ENCODE peak calls at places on chromosomes 3 and 15, in ten cellular contexts. U is caudate nucleus; C is DMS153; D is WTC11; P is fibroblast of pulmonary artery; B is iPS-NIHi11; Q is stimulated activated CD4-positive, alpha-beta T cell treated with anti-CD3 and anti-CD28 coated beads, Interleukin-2, amount 100 ng/mL, for 4 hours; K is BJ; I is NCI-H510A treated with DMSO at 0.1 percent for 48 hours; G is GM23248. L is an unnamed sample.

GRCh38 chr3:24763421-24763820 is 268.8 kb upstream of the THRB start:
- DNase-seq in U (no peak), C (no peak), D (no peak), P (no peak), B (no peak), Q (no peak), K (no peak), I (no peak), G (no peak), L (no peak)

GRCh38 chr3:72163809-72164634 is 379.1 kb upstream of the PROK2 start:
- DNase-seq in U (no peak), C (no peak), D (no peak), P (no peak), B (no peak), Q (no peak), K (no peak), I (no peak), G (no peak), L (no peak)

GRCh38 chr3:98778852-98779379 is 15.8 kb downstream of the ST3GAL6 start:
- DNase-seq in U (no peak), C (no peak), D (no peak), P (peak), B (no peak), Q (no peak), K (no peak), I (no peak), G (peak), L (peak)

GRCh38 chr15:62606376-62607164 is 436.0 kb upstream of the TPM1 start:
- DNase-seq in U (no peak), C (no peak), D (no peak), P (peak), B (no peak), Q (no peak), K (peak), I (no peak), G (peak), L (no peak)

GRCh38 chr15:33278816-33279612 is 31.8 kb upstream of the RYR3 start:
- DNase-seq in U (no peak), C (no peak), D (no peak), P (peak), B (peak), Q (no peak), K (peak), I (no peak), G (peak), L (peak)

GRCh38 chr15:89278307-89278706 is 34.5 kb downstream of the FANCI start:
- DNase-seq in U (no peak), C (no peak), D (no peak), P (no peak), B (no peak), Q (no peak), K (no peak), I (no peak), G (peak), L (no peak)

GRCh38 chr15:81480645-81481053 is 106.6 kb upstream of the TMC3 start:
- DNase-seq in U (no peak), C (peak), D (no peak), P (peak), B (peak), Q (peak), K (peak), I (peak), G (peak), L (peak)

GRCh38 chr15:22870865-22871264 is 32.4 kb downstream of the NIPA2 start:
- DNase-seq in U (no peak), C (no peak), D (no peak), P (no peak), B (no peak), Q (no peak), K (no peak), I (no peak), G (no peak), L (no peak)

GRCh38 chr3:178421069-178421468 is 115.2 kb upstream of the KCNMB2 start:
- DNase-seq in U (no peak), C (peak), D (no peak), P (no peak), B (no peak), Q (no peak), K (no peak), I (peak), G (no peak), L (no peak)

GRCh38 chr15:66044837-66045236 is 175.5 kb downstream of the RAB11A start:
- DNase-seq in U (no peak), C (no peak), D (no peak), P (no peak), B (no peak), Q (no peak), K (no peak), I (no peak), G (no peak), L (no peak)

GRCh38 chr3:59559721-59560514 is 510.1 kb upstream of the CFAP20DC start:
- DNase-seq in U (no peak), C (no peak), D (no peak), P (peak), B (no peak), Q (peak), K (peak), I (no peak), G (peak), L (no peak)

GRCh38 chr15:40549894-40550293 is 14.9 kb downstream of the CCDC32 start:
- DNase-seq in U (no peak), C (no peak), D (no peak), P (no peak), B (no peak), Q (no peak), K (no peak), I (no peak), G (no peak), L (no peak)

GRCh38 chr15:31471731-31472430 is 145.2 kb downstream of the KLF13 start:
- DNase-seq in U (no peak), C (no peak), D (no peak), P (peak), B (no peak), Q (no peak), K (peak), I (no peak), G (peak), L (no peak)

GRCh38 chr15:66233487-66234415 is 19.8 kb downstream of the MEGF11 start:
- DNase-seq in U (no peak), C (no peak), D (peak), P (no peak), B (peak), Q (no peak), K (no peak), I (no peak), G (peak), L (no peak)

GRCh38 chr15:42623951-42624350 is 48.5 kb downstream of the STARD9 start:
- DNase-seq in U (no peak), C (no peak), D (no peak), P (no peak), B (no peak), Q (no peak), K (no peak), I (no peak), G (no peak), L (no peak)

GRCh38 chr15:88624156-88624970 is 3.2 kb downstream of the AEN start:
- DNase-seq in U (no peak), C (no peak), D (no peak), P (peak), B (no peak), Q (no peak), K (no peak), I (no peak), G (peak), L (peak)

GRCh38 chr3:23775254-23775909 is 30.4 kb upstream of the UBE2E1 start:
- DNase-seq in U (no peak), C (no peak), D (no peak), P (no peak), B (no peak), Q (no peak), K (no peak), I (no peak), G (no peak), L (no peak)

GRCh38 chr15:50059203-50059772 is 59.7 kb downstream of the ATP8B4 start:
- DNase-seq in U (no peak), C (no peak), D (no peak), P (no peak), B (no peak), Q (no peak), K (no peak), I (peak), G (no peak), L (no peak)

GRCh38 chr15:89003865-89004725 is 84.2 kb upstream of the ABHD2 start:
- DNase-seq in U (no peak), C (no peak), D (peak), P (peak), B (peak), Q (no peak), K (no peak), I (no peak), G (peak), L (peak)

GRCh38 chr3:46851364-46852328 is 11.6 kb downstream of the MYL3 start:
- DNase-seq in U (no peak), C (no peak), D (no peak), P (no peak), B (no peak), Q (no peak), K (no peak), I (no peak), G (no peak), L (no peak)

GRCh38 chr3:147921044-147921443 is 511.9 kb downstream of the ZIC1 start:
- DNase-seq in U (no peak), C (no peak), D (no peak), P (no peak), B (no peak), Q (no peak), K (no peak), I (no peak), G (peak), L (no peak)

GRCh38 chr15:89417206-89417725 is 79.1 kb downstream of the RHCG start:
- DNase-seq in U (no peak), C (no peak), D (no peak), P (no peak), B (no peak), Q (no peak), K (no peak), I (no peak), G (no peak), L (no peak)

GRCh38 chr15:56243117-56243773 is 434 bp downstream of the RFX7 start:
- DNase-seq in U (peak), C (no peak), D (peak), P (peak), B (peak), Q (peak), K (no peak), I (peak), G (peak), L (peak)

GRCh38 chr3:155332668-155333160 is 39.2 kb upstream of the STRIT1 start:
- DNase-seq in U (no peak), C (no peak), D (no peak), P (no peak), B (no peak), Q (no peak), K (no peak), I (no peak), G (no peak), L (no peak)

GRCh38 chr3:7713724-7714123 is 787.9 kb upstream of the LMCD1 start:
- DNase-seq in U (no peak), C (no peak), D (no peak), P (no peak), B (peak), Q (no peak), K (no peak), I (no peak), G (no peak), L (no peak)

GRCh38 chr3:37494206-37494605 is 319.8 kb upstream of the LRRFIP2 start:
- DNase-seq in U (no peak), C (no peak), D (no peak), P (no peak), B (no peak), Q (no peak), K (no peak), I (no peak), G (peak), L (no peak)

GRCh38 chr3:140128217-140129137 is 193.5 kb downstream of the CLSTN2 start:
- DNase-seq in U (no peak), C (peak), D (peak), P (peak), B (peak), Q (no peak), K (no peak), I (no peak), G (peak), L (peak)

GRCh38 chr3:37765591-37766219 is 96.0 kb upstream of the CTDSPL start:
- DNase-seq in U (no peak), C (no peak), D (no peak), P (peak), B (no peak), Q (no peak), K (no peak), I (no peak), G (no peak), L (no peak)

GRCh38 chr3:104273046-104273649 is 1093.6 kb upstream of the ALCAM start:
- DNase-seq in U (no peak), C (peak), D (no peak), P (peak), B (peak), Q (no peak), K (no peak), I (no peak), G (peak), L (peak)

GRCh38 chr3:134378384-134378783 is 4.1 kb upstream of the AMOTL2 start:
- DNase-seq in U (no peak), C (no peak), D (peak), P (peak), B (peak), Q (no peak), K (no peak), I (no peak), G (no peak), L (peak)

GRCh38 chr15:25431821-25432561 is 6.8 kb downstream of the UBE3A start:
- DNase-seq in U (no peak), C (no peak), D (no peak), P (no peak), B (no peak), Q (no peak), K (no peak), I (no peak), G (peak), L (no peak)

GRCh38 chr15:101296418-101297405 is 1.7 kb upstream of the SNRPA1 start:
- DNase-seq in U (no peak), C (no peak), D (no peak), P (peak), B (no peak), Q (no peak), K (no peak), I (no peak), G (peak), L (no peak)

GRCh38 chr15:71301958-71302621 is 186.8 kb downstream of the THSD4 start:
- DNase-seq in U (no peak), C (no peak), D (no peak), P (no peak), B (no peak), Q (no peak), K (no peak), I (no peak), G (peak), L (no peak)

GRCh38 chr3:126056681-126057546 is 27.0 kb downstream of the SLC41A3 start:
- DNase-seq in U (no peak), C (no peak), D (no peak), P (peak), B (no peak), Q (no peak), K (no peak), I (no peak), G (peak), L (peak)

GRCh38 chr3:132637590-132637989 is 22.0 kb downstream of the ACAD11 start:
- DNase-seq in U (no peak), C (no peak), D (no peak), P (peak), B (no peak), Q (no peak), K (no peak), I (no peak), G (peak), L (peak)

GRCh38 chr15:42490743-42491539 is at the start of gene ZNF106:
- DNase-seq in U (peak), C (peak), D (peak), P (peak), B (peak), Q (peak), K (peak), I (peak), G (peak), L (peak)

GRCh38 chr15:33215941-33216872 is 21.7 kb upstream of the FMN1 start:
- DNase-seq in U (no peak), C (peak), D (no peak), P (peak), B (peak), Q (no peak), K (no peak), I (peak), G (peak), L (peak)

GRCh38 chr3:43473737-43474136 is 148.1 kb downstream of the ANO10 start:
- DNase-seq in U (no peak), C (no peak), D (no peak), P (no peak), B (no peak), Q (no peak), K (no peak), I (no peak), G (no peak), L (no peak)

GRCh38 chr15:41585140-41586047 is 26.4 kb downstream of the TYRO3 start:
- DNase-seq in U (peak), C (no peak), D (peak), P (peak), B (peak), Q (peak), K (no peak), I (no peak), G (peak), L (peak)

GRCh38 chr15:88810449-88810848 is 7.2 kb downstream of the ACAN start:
- DNase-seq in U (no peak), C (no peak), D (no peak), P (peak), B (no peak), Q (no peak), K (no peak), I (no peak), G (peak), L (no peak)

L was measured in endothelial cell of umbilical vein.